ENCODE peak calls at places on chromosomes 12 and 14, in nine cellular contexts. Q is CD8-positive, alpha-beta memory T cell; K is germinal center; D is MG63; G is NCI-H1092; Y is choroid plexus epithelial cell; P is GM04504; Z is stimulated activated CD8-positive, alpha-beta memory T cell treated with anti-CD3 and anti-CD28 coated beads, Interleukin-2, amount 100 ng/mL, for 48 hours; O is anterior cingulate cortex. S is an unnamed sample.
A peak's percentile ranks its signal among the peaks of the same experiment; 100 is the strongest.

GRCh38 chr12:25041006-25041741 is 92.3 kb upstream of the BCAT1 start:
- DNase-seq in Q (no peak), K (no peak), D (peak; percentile 47), G (no peak), Y (peak; percentile 10), P (no peak), Z (no peak), O (no peak), S (no peak)

GRCh38 chr14:75811862-75812505 is 150.9 kb downstream of the TTLL5 start:
- DNase-seq in Q (no peak), K (no peak), D (no peak), G (peak; percentile 28), Y (no peak), P (no peak), Z (no peak), O (no peak), S (no peak)

GRCh38 chr14:54398028-54398368 is 1.2 kb downstream of the CDKN3 start:
- DNase-seq in Q (no peak), K (no peak), D (no peak), G (no peak), Y (no peak), P (no peak), Z (no peak), O (no peak), S (no peak)

GRCh38 chr14:34030864-34031263 is 80.0 kb upstream of the EGLN3 start:
- DNase-seq in Q (no peak), K (no peak), D (peak; percentile 71), G (no peak), Y (peak; percentile 19), P (peak; percentile 35), Z (no peak), O (peak; percentile 6), S (no peak)

GRCh38 chr14:52877628-52878027 is 73.2 kb downstream of the FERMT2 start:
- DNase-seq in Q (no peak), K (no peak), D (no peak), G (no peak), Y (peak; percentile 76), P (peak; percentile 24), Z (no peak), O (no peak), S (no peak)

GRCh38 chr14:32696325-32697101 is 242.2 kb upstream of the NPAS3 start:
- DNase-seq in Q (no peak), K (no peak), D (no peak), G (no peak), Y (no peak), P (no peak), Z (no peak), O (no peak), S (no peak)

GRCh38 chr12:25800101-25800500 is 158.4 kb upstream of the RASSF8 start:
- DNase-seq in Q (no peak), K (no peak), D (no peak), G (no peak), Y (peak; percentile 59), P (no peak), Z (no peak), O (no peak), S (no peak)

GRCh38 chr12:77122236-77122635 is 56.9 kb upstream of the E2F7 start:
- DNase-seq in Q (no peak), K (no peak), D (peak; percentile 78), G (no peak), Y (peak; percentile 96), P (peak; percentile 85), Z (no peak), O (no peak), S (no peak)

GRCh38 chr12:3523058-3523457 is 32.1 kb downstream of the PRMT8 start:
- DNase-seq in Q (no peak), K (no peak), D (no peak), G (no peak), Y (peak; percentile 19), P (no peak), Z (no peak), O (no peak), S (no peak)

GRCh38 chr12:79194595-79194994 is 330.0 kb downstream of the SYT1 start:
- DNase-seq in Q (no peak), K (no peak), D (no peak), G (no peak), Y (peak; percentile 26), P (no peak), Z (no peak), O (no peak), S (no peak)

GRCh38 chr14:51929920-51930682 is 59.2 kb upstream of the RTRAF start:
- DNase-seq in Q (no peak), K (no peak), D (no peak), G (no peak), Y (no peak), P (no peak), Z (no peak), O (no peak), S (no peak)

GRCh38 chr14:93944348-93945069 is 17.4 kb downstream of the FAM181A start:
- DNase-seq in Q (no peak), K (no peak), D (no peak), G (no peak), Y (no peak), P (no peak), Z (no peak), O (no peak), S (no peak)

GRCh38 chr12:33253123-33253522 is 186.5 kb downstream of the SYT10 start:
- DNase-seq in Q (no peak), K (no peak), D (no peak), G (no peak), Y (peak; percentile 1), P (no peak), Z (no peak), O (no peak), S (no peak)

GRCh38 chr14:99198746-99199145 is 73.3 kb downstream of the BCL11B start:
- DNase-seq in Q (no peak), K (no peak), D (no peak), G (no peak), Y (no peak), P (no peak), Z (no peak), O (no peak), S (no peak)

GRCh38 chr12:989751-990278 is 1.2 kb upstream of the ERC1 start:
- DNase-seq in Q (no peak), K (peak; percentile 30), D (peak; percentile 79), G (peak; percentile 40), Y (peak; percentile 85), P (peak; percentile 72), Z (no peak), O (no peak), S (no peak)

GRCh38 chr14:105012171-105012985 is 8.5 kb downstream of the CDCA4 start:
- DNase-seq in Q (no peak), K (no peak), D (no peak), G (no peak), Y (no peak), P (no peak), Z (no peak), O (no peak), S (no peak)

GRCh38 chr14:65268594-65268993 is 143.9 kb upstream of the FUT8 start:
- DNase-seq in Q (no peak), K (no peak), D (no peak), G (no peak), Y (no peak), P (no peak), Z (no peak), O (no peak), S (no peak)

GRCh38 chr14:37246427-37246829 is 48.7 kb downstream of the MIPOL1 start:
- DNase-seq in Q (no peak), K (peak; percentile 2), D (no peak), G (peak; percentile 58), Y (peak; percentile 79), P (peak; percentile 10), Z (no peak), O (no peak), S (no peak)

GRCh38 chr12:44812062-44812461 is 64.1 kb downstream of the NELL2 start:
- DNase-seq in Q (peak; percentile 47), K (peak; percentile 20), D (no peak), G (peak; percentile 5), Y (no peak), P (no peak), Z (no peak), O (no peak), S (no peak)

GRCh38 chr14:60164404-60164716 is 838 bp downstream of the DHRS7 start:
- DNase-seq in Q (no peak), K (no peak), D (no peak), G (no peak), Y (no peak), P (no peak), Z (no peak), O (no peak), S (no peak)

GRCh38 chr14:46574236-46574970 is 77.2 kb downstream of the RPL10L start:
- DNase-seq in Q (no peak), K (no peak), D (no peak), G (no peak), Y (peak; percentile 42), P (no peak), Z (no peak), O (no peak), S (no peak)

GRCh38 chr12:56688846-56689113 is 696 bp upstream of the PTGES3 start:
- DNase-seq in Q (no peak), K (peak; percentile 62), D (no peak), G (no peak), Y (no peak), P (no peak), Z (no peak), O (no peak), S (no peak)

GRCh38 chr12:38921025-38921677 is 15.8 kb upstream of the CPNE8 start:
- DNase-seq in Q (no peak), K (no peak), D (peak; percentile 72), G (no peak), Y (peak; percentile 56), P (peak; percentile 21), Z (no peak), O (no peak), S (no peak)

GRCh38 chr12:102874819-102875218 is 42.2 kb downstream of the PAH start:
- DNase-seq in Q (no peak), K (no peak), D (no peak), G (no peak), Y (no peak), P (no peak), Z (no peak), O (no peak), S (no peak)

GRCh38 chr12:2892246-2892645 is 1.6 kb downstream of the TULP3 start:
- DNase-seq in Q (no peak), K (no peak), D (no peak), G (no peak), Y (no peak), P (no peak), Z (no peak), O (no peak), S (no peak)

GRCh38 chr12:53133722-53134121 is 30.4 kb downstream of the SOAT2 start:
- DNase-seq in Q (no peak), K (no peak), D (no peak), G (no peak), Y (no peak), P (no peak), Z (no peak), O (no peak), S (no peak)

GRCh38 chr12:92242917-92243316 is 97.3 kb upstream of the BTG1 start:
- DNase-seq in Q (no peak), K (no peak), D (no peak), G (no peak), Y (peak; percentile 81), P (peak; percentile 47), Z (no peak), O (no peak), S (no peak)

GRCh38 chr14:42316746-42317145 is 710.1 kb downstream of the LRFN5 start:
- DNase-seq in Q (no peak), K (no peak), D (no peak), G (no peak), Y (no peak), P (no peak), Z (no peak), O (no peak), S (no peak)

GRCh38 chr14:104393898-104394605 is 185.5 kb upstream of the C14orf180 start:
- DNase-seq in Q (peak; percentile 78), K (peak; percentile 57), D (no peak), G (no peak), Y (peak; percentile 21), P (no peak), Z (no peak), O (no peak), S (peak; percentile 17)

GRCh38 chr12:132453361-132454133 is 36.4 kb upstream of the FBRSL1 start:
- DNase-seq in Q (no peak), K (no peak), D (peak; percentile 72), G (no peak), Y (no peak), P (no peak), Z (no peak), O (no peak), S (peak; percentile 78)

GRCh38 chr12:92158711-92159534 is 13.3 kb upstream of the BTG1 start:
- DNase-seq in Q (no peak), K (peak; percentile 48), D (no peak), G (no peak), Y (no peak), P (no peak), Z (no peak), O (no peak), S (no peak)

S was measured in breast epithelium.